ENCODE peak calls at places on chromosome 2, in six cellular contexts. M is adrenal gland, G is A673, T is uterus, O is GM23248, D is lower lobe of right lung. V is an unnamed sample.

GRCh38 chr2:186862869-186863709 is 14.1 kb upstream of the ZSWIM2 start:
- DNase-seq in D (no peak), M (no peak), G (peak; percentile 62), T (no peak), O (peak; percentile 59), V (no peak)

GRCh38 chr2:65366595-65367125 is 65.7 kb downstream of the SPRED2 start:
- DNase-seq in T (no peak), G (peak; percentile 93), O (peak; percentile 98), D (no peak), M (peak; percentile 41), V (no peak)

GRCh38 chr2:239685556-239685955 is 284.7 kb upstream of the HDAC4 start:
- DNase-seq in D (peak; percentile 24), O (no peak), M (no peak), T (no peak), G (no peak), V (peak; percentile 17)

GRCh38 chr2:196989496-196989895 is 63.0 kb upstream of the PGAP1 start:
- DNase-seq in D (no peak), M (no peak), T (no peak), G (no peak), O (peak; percentile 12), V (no peak)

GRCh38 chr2:172655838-172656573 is 79.6 kb upstream of the RAPGEF4 start:
- DNase-seq in M (no peak), G (no peak), T (no peak), O (no peak), D (no peak), V (no peak)

GRCh38 chr2:95379616-95379925 is 22.9 kb upstream of the FAHD2A start:
- DNase-seq in M (no peak), T (no peak), D (peak; percentile 32), G (peak; percentile 22), O (no peak), V (no peak)

GRCh38 chr2:51387235-51387634 is 355.3 kb upstream of the NRXN1 start:
- DNase-seq in M (no peak), D (no peak), G (no peak), T (no peak), O (no peak), V (no peak)

GRCh38 chr2:177908182-177908581 is 164.4 kb downstream of the PDE11A start:
- DNase-seq in D (no peak), T (no peak), O (no peak), G (no peak), M (no peak), V (no peak)

GRCh38 chr2:62196278-62196901 is 475 bp downstream of the B3GNT2 start:
- DNase-seq in D (peak; percentile 83), T (peak; percentile 37), M (peak; percentile 63), O (peak; percentile 34), G (peak; percentile 38), V (peak; percentile 87)

GRCh38 chr2:201929627-201930026 is 104.0 kb upstream of the FZD7 start:
- DNase-seq in O (no peak), M (no peak), D (no peak), T (no peak), G (no peak), V (no peak)

GRCh38 chr2:18898271-18898670 is 308.9 kb upstream of the NT5C1B start:
- DNase-seq in D (no peak), O (peak; percentile 59), G (no peak), T (no peak), M (no peak), V (no peak)

GRCh38 chr2:176753752-176754474 is 458.7 kb upstream of the HNRNPA3 start:
- DNase-seq in G (peak; percentile 69), T (no peak), D (no peak), O (peak; percentile 69), M (no peak), V (no peak)

GRCh38 chr2:14944562-14945346 is 312.2 kb downstream of the LRATD1 start:
- DNase-seq in O (peak; percentile 47), T (no peak), M (no peak), G (peak; percentile 82), D (no peak), V (no peak)

GRCh38 chr2:67041051-67041450 is 356.1 kb upstream of the ETAA1 start:
- DNase-seq in D (no peak), G (no peak), O (no peak), M (no peak), T (no peak), V (no peak)
- H3K27ac ChIP-seq in D (no peak overlapping the region), G (no peak overlapping the region), O (no peak overlapping the region), M (no peak overlapping the region), T (no peak overlapping the region), V (no peak overlapping the region)

DNA sequence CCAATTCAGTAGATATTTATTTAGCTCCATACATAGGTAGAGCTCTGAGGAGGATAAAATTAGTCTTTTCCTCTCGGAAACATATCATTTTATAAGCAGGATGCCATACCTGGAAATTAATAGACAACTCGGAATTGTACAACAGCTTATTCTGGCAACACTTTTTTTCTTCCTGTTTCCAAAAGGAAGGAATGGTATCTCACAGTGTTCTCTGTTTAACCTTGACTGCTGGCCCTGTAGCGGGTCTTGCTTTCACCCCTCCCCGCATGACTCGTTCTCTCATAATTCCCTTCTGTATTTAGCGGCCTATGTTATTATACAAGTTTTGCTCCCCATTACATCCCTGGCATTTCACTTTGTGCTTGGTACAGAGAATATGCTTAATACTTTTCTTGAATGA is 2.5 kb upstream of the KYNU start:
- DNase-seq in M (no peak), G (no peak), D (no peak), O (peak; percentile 2), T (no peak), V (no peak)
- H3K27ac ChIP-seq in M (no peak overlapping the region), G (peak overlapping the region; percentile 85), D (peak overlapping the region; percentile 1), O (peak overlapping the region; percentile 95), T (no peak overlapping the region), V (no peak overlapping the region)

GRCh38 chr2:234142530-234142929 is 92.0 kb downstream of the SPP2 start:
- DNase-seq in O (peak; percentile 13), D (no peak), G (no peak), T (no peak), M (no peak), V (no peak)
- H3K27ac ChIP-seq in O (no peak overlapping the region), D (no peak overlapping the region), G (no peak overlapping the region), T (no peak overlapping the region), M (no peak overlapping the region), V (no peak overlapping the region)

GRCh38 chr2:70570041-70570661 is 16.5 kb upstream of the TGFA start:
- DNase-seq in M (no peak), O (peak; percentile 62), T (no peak), D (peak; percentile 53), G (no peak), V (no peak)
- H3K27ac ChIP-seq in M (no peak overlapping the region), O (no peak overlapping the region), T (no peak overlapping the region), D (no peak overlapping the region), G (no peak overlapping the region), V (no peak overlapping the region)

DNA sequence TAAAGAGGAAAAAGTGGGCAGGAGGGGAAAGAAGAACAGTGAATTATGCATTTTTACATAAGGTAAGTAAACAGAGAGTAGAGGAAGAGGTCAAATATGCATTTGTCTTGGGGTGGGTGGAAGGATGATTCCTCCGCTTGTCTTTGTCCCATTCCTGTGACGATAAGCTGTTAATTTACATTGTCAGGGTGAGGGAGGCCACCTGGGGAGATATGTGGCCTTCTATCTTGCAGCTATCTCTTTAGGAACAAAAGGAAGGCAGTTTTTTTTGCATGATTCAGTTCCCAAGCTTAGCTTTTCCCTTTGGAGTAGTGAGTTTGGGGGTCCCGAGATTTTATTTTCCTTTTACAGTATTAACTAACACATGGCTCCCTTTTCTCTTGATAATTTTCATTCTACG is 2.2 kb upstream of the INPP4A start:
- DNase-seq in O (no peak), G (no peak), M (no peak), T (no peak), D (no peak), V (no peak)
- H3K27ac ChIP-seq in O (no peak overlapping the region), G (no peak overlapping the region), M (no peak overlapping the region), T (no peak overlapping the region), D (no peak overlapping the region), V (no peak overlapping the region)

GRCh38 chr2:690799-691198 is 13.6 kb upstream of the TMEM18 start:
- DNase-seq in G (no peak), D (no peak), M (no peak), O (no peak), T (peak; percentile 45), V (no peak)
- H3K27ac ChIP-seq in G (no peak overlapping the region), D (no peak overlapping the region), M (no peak overlapping the region), O (no peak overlapping the region), T (peak overlapping the region; percentile 93), V (no peak overlapping the region)

V was measured in aorta.